ENCODE peak calls at places on chromosomes 7 and 10, in six cellular contexts. R is CD8-positive, alpha-beta T cell; T is ovary; K is GM23338; J is fibroblast of lung; N is foreskin keratinocyte. Z is an unnamed sample. For H3K4me1, the result is how much of the 10 kb centered on the place peaks cover.

GRCh38 chr10:12597800-12598750 is 248.7 kb downstream of the CAMK1D start:
- DNase-seq in J (no peak), N (no peak), R (no peak), K (no peak), T (no peak), Z (no peak)

GRCh38 chr10:29649561-29650551 is 15.1 kb upstream of the SVIL start:
- DNase-seq in K (no peak), T (no peak), J (peak), R (no peak), N (no peak), Z (no peak)

GRCh38 chr10:14507156-14507555 is 176.4 kb upstream of the FRMD4A start:
- DNase-seq in N (no peak), R (peak), J (no peak), K (peak), T (no peak), Z (no peak)

GRCh38 chr7:30886608-30887011 is 25.0 kb upstream of the AQP1 start:
- DNase-seq in T (no peak), N (no peak), J (no peak), R (no peak), K (no peak), Z (no peak)

GRCh38 chr10:87915989-87916388 is 52.6 kb downstream of the PTEN start:
- DNase-seq in K (no peak), R (no peak), T (no peak), J (peak), N (no peak), Z (no peak)

GRCh38 chr7:44448456-44448855 is 42.0 kb downstream of the NUDCD3 start:
- DNase-seq in N (no peak), R (no peak), T (no peak), J (no peak), K (no peak), Z (no peak)

GRCh38 chr7:84134169-84134568 is 60.4 kb downstream of the SEMA3A start:
- DNase-seq in T (no peak), K (no peak), R (no peak), J (no peak), N (no peak), Z (no peak)

GRCh38 chr10:86900955-86901354 is 56.5 kb downstream of the MMRN2 start:
- DNase-seq in N (no peak), K (no peak), R (no peak), T (peak), J (peak), Z (peak)

GRCh38 chr7:155233703-155234492 is 63.8 kb upstream of the INSIG1 start:
- DNase-seq in N (no peak), K (no peak), T (no peak), J (no peak), R (no peak), Z (no peak)

GRCh38 chr10:110353244-110354119 is 48.8 kb upstream of the SMNDC1 start:
- DNase-seq in R (no peak), N (peak), K (peak), T (no peak), J (peak), Z (no peak)

GRCh38 chr7:44801890-44802289 is 5.4 kb downstream of the PPIA start:
- DNase-seq in R (no peak), N (peak), J (peak), K (no peak), T (no peak), Z (no peak)

GRCh38 chr10:98101366-98101765 is 33.1 kb upstream of the R3HCC1L start:
- DNase-seq in R (no peak), K (no peak), J (peak), N (no peak), T (no peak), Z (no peak)

GRCh38 chr7:139127648-139128047 is 18.1 kb upstream of the ZC3HAV1 start:
- DNase-seq in R (no peak), N (no peak), J (no peak), K (no peak), T (no peak), Z (no peak)

GRCh38 chr10:52703898-52704297 is 68.7 kb downstream of the MBL2 start:
- DNase-seq in J (peak), R (no peak), K (no peak), N (peak), T (no peak), Z (no peak)

GRCh38 chr10:84291389-84291788 is 37.0 kb upstream of the CCSER2 start:
- DNase-seq in T (no peak), R (no peak), N (peak), J (peak), K (peak), Z (no peak)

GRCh38 chr7:55575733-55576132 is 3.4 kb upstream of the VOPP1 start:
- DNase-seq in K (no peak), N (no peak), J (no peak), R (no peak), T (no peak), Z (no peak)

GRCh38 chr7:44618754-44619153 is 12.3 kb downstream of the OGDH start:
- DNase-seq in T (no peak), K (no peak), N (peak), R (no peak), J (peak), Z (no peak)

GRCh38 chr10:131652416-131652815 is 248.4 kb upstream of the PPP2R2D start:
- DNase-seq in J (no peak), T (no peak), N (no peak), K (no peak), R (no peak), Z (no peak)

DNA sequence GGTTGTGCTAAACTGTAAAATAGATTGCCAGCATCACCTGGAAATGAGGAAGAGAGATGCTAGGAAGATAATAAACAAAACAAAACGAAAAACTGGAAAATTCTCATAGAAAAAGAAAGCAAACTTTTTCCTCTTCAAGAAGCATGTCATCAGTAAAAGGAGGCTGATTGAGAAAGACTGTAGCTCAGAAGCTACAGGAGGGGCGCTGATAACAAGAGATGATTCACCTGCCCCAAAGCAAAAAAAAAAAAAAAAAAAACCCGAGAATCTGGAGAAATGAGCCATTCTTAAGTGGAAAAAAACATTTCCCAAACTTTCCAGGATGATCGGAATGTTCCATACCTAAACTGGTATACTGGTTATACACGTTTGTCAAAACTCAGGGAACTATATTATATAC is 130.5 kb upstream of the C1QL3 start:
- DNase-seq in J (peak), R (no peak), T (no peak), K (no peak), N (peak), Z (no peak)
- H3K4me1 ChIP-seq in J (under half), R (under half), T (under half), K (under half), N (under half), Z (under half)

DNA sequence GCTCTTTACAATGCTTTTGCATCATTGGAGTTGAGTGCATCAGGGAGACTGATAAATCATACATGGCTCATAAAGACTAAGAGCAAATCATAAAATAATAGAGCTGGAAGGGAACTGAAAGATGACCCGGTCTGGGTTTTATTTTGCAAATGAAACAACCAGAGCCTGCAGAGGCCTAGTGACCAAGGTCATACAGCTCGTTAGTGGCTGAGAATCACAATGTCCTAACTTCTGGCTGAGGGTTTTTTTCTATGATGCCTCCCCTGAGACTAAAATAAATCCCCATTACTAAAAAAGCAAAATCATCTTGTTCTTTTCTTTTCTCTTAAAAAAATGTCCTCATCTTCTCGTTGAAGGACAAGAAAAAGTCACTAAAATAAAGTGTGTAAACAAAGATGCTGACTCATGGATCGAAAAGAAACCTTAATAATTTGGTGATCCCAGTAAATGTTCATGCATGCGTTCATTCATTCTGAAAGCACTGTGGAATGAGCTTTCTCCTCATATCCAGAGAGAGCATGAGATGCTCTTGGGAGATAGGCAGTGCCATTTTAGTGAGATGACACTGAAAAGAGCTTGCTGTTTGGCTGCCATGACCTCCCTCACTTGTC is 107.8 kb upstream of the PHYHIPL start:
- DNase-seq in J (no peak), N (no peak), R (no peak), K (no peak), T (no peak), Z (no peak)
- H3K4me1 ChIP-seq in J (under half), N (under half), R (under half), K (under half), T (under half), Z (under half)

GRCh38 chr10:45373783-45374450 is at the start of gene ALOX5:
- DNase-seq in T (peak), J (no peak), K (peak), N (no peak), R (no peak), Z (peak)
- H3K4me1 ChIP-seq in T (under half), J (under half), K (under half), N (under half), R (under half), Z (under half)

GRCh38 chr10:72334196-72334831 is 20.4 kb downstream of the DNAJB12 start:
- DNase-seq in J (peak), T (peak), R (no peak), N (no peak), K (peak), Z (peak)
- H3K4me1 ChIP-seq in J (under half), T (half or more), R (half or more), N (under half), K (under half), Z (under half)

Z was measured in uterus.